ENCODE peak calls at places on chromosomes 1 and 21, in eight cellular contexts. Y is SK-N-SH, A is HCT116, Q is neural progenitor cell, T is PC-3, N is hepatocyte, F is OCI-LY7, S is GM23338. E is an unnamed sample.
A peak's percentile ranks its signal among the peaks of the same experiment; 100 is the strongest.

GRCh38 chr1:109667452-109668122 is at the start of gene GSTM2:
- DNase-seq in Y (peak; percentile 96), A (no peak), Q (peak; percentile 95), T (peak; percentile 86), N (peak; percentile 94), F (peak; percentile 26), S (peak; percentile 96), E (peak; percentile 93)

GRCh38 chr1:19210772-19211549 is 895 bp upstream of the UBR4 start:
- DNase-seq in Y (no peak), A (no peak), Q (peak; percentile 27), T (peak; percentile 7), N (no peak), F (peak; percentile 37), S (peak; percentile 21), E (peak; percentile 46)

GRCh38 chr1:92623187-92623778 is 136.6 kb upstream of the GFI1 start:
- DNase-seq in Y (peak; percentile 27), A (peak; percentile 1), Q (no peak), T (peak; percentile 45), N (no peak), F (peak; percentile 37), S (no peak), E (peak; percentile 44)

GRCh38 chr1:77021637-77022036 is 154.4 kb downstream of the ST6GALNAC5 start:
- DNase-seq in Y (no peak), A (no peak), Q (no peak), T (no peak), N (no peak), F (no peak), S (no peak), E (no peak)

GRCh38 chr1:228010921-228011320 is 4.1 kb downstream of the WNT3A start:
- DNase-seq in Y (no peak), A (no peak), Q (no peak), T (no peak), N (no peak), F (no peak), S (no peak), E (no peak)

GRCh38 chr1:222064388-222065201 is 322.7 kb upstream of the DUSP10 start:
- DNase-seq in Y (no peak), A (no peak), Q (no peak), T (peak; percentile 52), N (no peak), F (no peak), S (no peak), E (peak; percentile 87)

GRCh38 chr1:25718738-25719137 is 81.3 kb upstream of the SELENON start:
- DNase-seq in Y (no peak), A (no peak), Q (no peak), T (no peak), N (no peak), F (no peak), S (no peak), E (no peak)

GRCh38 chr21:45376459-45377324 is 28.3 kb upstream of the COL18A1 start:
- DNase-seq in Y (no peak), A (no peak), Q (no peak), T (no peak), N (no peak), F (no peak), S (no peak), E (peak; percentile 10)

GRCh38 chr1:237205400-237206064 is 163.5 kb downstream of the RYR2 start:
- DNase-seq in Y (no peak), A (no peak), Q (no peak), T (no peak), N (peak; percentile 19), F (no peak), S (no peak), E (peak; percentile 45)

GRCh38 chr1:35894183-35894582 is 11.2 kb downstream of the AGO1 start:
- DNase-seq in Y (no peak), A (no peak), Q (no peak), T (no peak), N (no peak), F (peak; percentile 15), S (no peak), E (no peak)

GRCh38 chr1:65958561-65959350 is 166.1 kb downstream of the PDE4B start:
- DNase-seq in Y (peak; percentile 46), A (peak; percentile 44), Q (peak; percentile 65), T (peak; percentile 85), N (peak; percentile 59), F (peak; percentile 59), S (peak; percentile 62), E (peak; percentile 68)

GRCh38 chr1:41498809-41499208 is 14.3 kb upstream of the EDN2 start:
- DNase-seq in Y (no peak), A (no peak), Q (no peak), T (peak; percentile 76), N (no peak), F (no peak), S (peak; percentile 30), E (peak; percentile 72)
- TF ChIP-seq EZH2phosphoT487 in Y (no peak), A (no peak), Q (no peak), T (no peak), N (no peak), F (no peak), S (no peak), E (no peak)

DNA sequence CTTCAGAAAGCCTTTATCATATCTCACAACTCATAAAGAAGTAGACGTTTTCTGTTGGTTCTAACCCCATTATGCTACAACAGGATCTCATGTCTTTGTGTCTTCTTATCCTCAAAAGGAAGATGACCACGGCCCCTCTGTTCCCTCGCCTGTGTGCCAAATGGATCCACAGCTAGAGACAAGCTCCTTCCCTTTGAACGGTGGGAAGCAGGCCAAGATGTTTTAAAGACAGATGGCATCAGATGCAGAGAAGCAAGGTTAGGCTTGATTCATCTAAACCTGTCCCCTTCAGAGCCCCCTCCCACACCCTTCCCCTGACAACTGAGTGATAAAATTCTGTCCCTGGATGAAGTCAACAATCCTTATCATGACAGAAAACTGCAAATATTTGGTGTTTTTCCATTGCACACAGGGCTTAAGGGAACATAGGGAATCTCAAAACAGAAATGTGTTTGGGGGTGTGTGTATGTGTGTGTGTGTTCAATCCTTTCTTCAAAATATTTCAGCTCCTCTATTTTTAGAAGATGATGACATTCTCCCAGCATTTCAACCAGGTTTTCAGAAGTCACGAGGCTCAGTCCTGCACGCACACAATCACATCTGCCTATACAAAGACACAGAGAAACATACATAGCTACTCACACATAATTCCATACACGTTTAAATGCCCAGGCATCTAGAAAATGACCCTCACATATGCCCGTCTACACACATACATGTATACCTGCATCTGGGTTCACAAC is 27.8 kb upstream of the FMOD start:
- DNase-seq in Y (no peak), A (no peak), Q (no peak), T (no peak), N (peak; percentile 62), F (no peak), S (no peak), E (no peak)
- TF ChIP-seq EZH2phosphoT487 in Y (no peak), A (no peak), Q (no peak), T (no peak), N (no peak), F (no peak), S (no peak), E (no peak)

DNA sequence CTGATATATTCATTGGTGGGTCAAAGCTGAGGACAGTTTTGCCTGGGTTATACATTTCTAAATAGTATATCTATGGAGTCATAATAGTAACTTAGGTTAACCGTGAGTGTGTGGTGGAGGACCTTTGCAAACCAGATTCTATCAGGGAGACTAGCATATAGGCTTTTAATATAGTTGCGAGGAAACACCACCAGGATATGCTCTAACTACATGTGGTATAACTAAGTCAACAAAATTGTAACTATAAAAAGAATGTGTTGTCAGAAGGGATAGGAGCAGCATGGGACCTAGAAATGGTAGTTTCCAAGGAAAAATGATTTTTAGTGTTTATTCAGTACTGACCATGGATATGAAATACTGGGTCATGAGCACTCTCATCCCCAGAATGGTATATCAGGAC is 338.1 kb downstream of the TGFB2 start:
- DNase-seq in Y (no peak), A (no peak), Q (no peak), T (peak; percentile 46), N (no peak), F (no peak), S (no peak), E (no peak)
- TF ChIP-seq EZH2phosphoT487 in Y (no peak), A (no peak), Q (no peak), T (no peak), N (no peak), F (no peak), S (no peak), E (no peak)

GRCh38 chr1:116411784-116412479 is 38.9 kb downstream of the ATP1A1 start:
- DNase-seq in Y (no peak), A (no peak), Q (no peak), T (peak; percentile 13), N (peak; percentile 73), F (no peak), S (no peak), E (peak; percentile 83)

GRCh38 chr1:116408803-116409720 is 36.0 kb downstream of the ATP1A1 start:
- DNase-seq in Y (no peak), A (no peak), Q (no peak), T (no peak), N (no peak), F (no peak), S (no peak), E (no peak)

GRCh38 chr1:116412480-116412798 is 39.4 kb downstream of the ATP1A1 start:
- DNase-seq in Y (no peak), A (no peak), Q (no peak), T (no peak), N (no peak), F (no peak), S (no peak), E (no peak)

GRCh38 chr1:116408193-116408592 is 35.1 kb downstream of the ATP1A1 start:
- DNase-seq in Y (no peak), A (no peak), Q (no peak), T (no peak), N (no peak), F (no peak), S (no peak), E (no peak)

DNA sequence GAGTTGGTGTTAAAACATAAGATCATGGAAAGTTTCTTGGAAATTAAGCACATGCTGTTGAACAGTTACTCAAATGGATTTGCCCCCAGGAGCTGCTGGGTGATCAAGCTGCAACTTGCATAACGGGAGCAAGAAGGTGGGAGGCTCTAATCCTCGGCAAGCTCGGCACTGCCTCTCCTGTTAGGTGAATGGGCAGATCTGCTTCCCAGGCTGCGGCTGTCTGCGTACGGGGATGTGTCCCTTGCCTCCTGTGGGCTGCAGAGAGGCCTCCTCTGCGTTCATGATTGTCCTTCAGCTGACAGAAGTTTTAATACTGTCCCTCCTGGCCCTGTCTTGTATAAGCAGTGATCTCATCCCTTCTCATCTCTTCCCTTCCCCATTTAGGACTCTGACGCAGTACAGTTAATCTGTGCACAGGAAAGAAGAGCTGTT is 36.7 kb downstream of the ATP1A1 start:
- DNase-seq in Y (no peak), A (no peak), Q (peak; percentile 23), T (no peak), N (no peak), F (no peak), S (no peak), E (peak; percentile 41)
- TF ChIP-seq EZH2phosphoT487 in Y (no peak), A (no peak), Q (no peak), T (no peak), N (no peak), F (no peak), S (no peak), E (no peak)

DNA sequence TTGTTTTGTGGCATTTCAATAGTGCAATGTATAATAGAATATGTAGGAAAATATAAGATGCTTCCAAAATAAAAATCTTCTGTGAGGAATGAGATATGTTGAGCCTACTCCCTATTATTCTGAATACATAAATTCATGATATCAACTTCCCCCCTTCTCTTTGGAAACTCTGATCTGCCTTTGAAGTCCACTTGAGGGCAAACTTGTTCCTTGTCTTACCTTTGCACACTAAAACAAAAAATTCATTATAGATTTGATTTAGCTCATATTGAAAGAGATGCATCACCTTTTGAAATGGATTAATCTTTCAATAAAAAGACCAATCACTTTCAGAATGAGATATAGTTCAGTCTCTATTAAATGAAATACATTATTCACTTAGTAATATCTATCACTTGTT is 580.7 kb upstream of the ADGRL4 start:
- DNase-seq in Y (no peak), A (no peak), Q (no peak), T (no peak), N (no peak), F (no peak), S (no peak), E (peak; percentile 1)
- TF ChIP-seq EZH2phosphoT487 in Y (no peak), A (no peak), Q (no peak), T (no peak), N (no peak), F (no peak), S (no peak), E (no peak)